ENCODE peak calls at places on chromosomes 3 and 15, in five cellular contexts. V is left ventricle myocardium inferior, D is GM23338, J is osteoblast, H is fibroblast of lung. Z is an unnamed sample. For H3K4me1, the result is how much of the 10 kb centered on the place peaks cover.

GRCh38 chr3:23895181-23895580 is 21.6 kb downstream of the NKIRAS1 start:
- DNase-seq in V (no peak), D (no peak), J (no peak), H (no peak), Z (no peak)

GRCh38 chr3:134103470-134103869 is 73.7 kb upstream of the SLCO2A1 start:
- DNase-seq in V (no peak), D (no peak), J (no peak), H (no peak), Z (no peak)

GRCh38 chr15:66905954-66906353 is 159.4 kb upstream of the SMAD3 start:
- DNase-seq in V (no peak), D (peak), J (no peak), H (no peak), Z (no peak)

GRCh38 chr15:82306791-82307713 is 42.2 kb downstream of the GOLGA6L10 start:
- DNase-seq in V (no peak), D (peak), J (no peak), H (no peak), Z (no peak)

GRCh38 chr3:101261506-101261905 is 58.9 kb downstream of the IMPG2 start:
- DNase-seq in V (no peak), D (no peak), J (no peak), H (peak), Z (no peak)

GRCh38 chr3:186496635-186497034 is 47.5 kb downstream of the CRYGS start:
- DNase-seq in V (no peak), D (no peak), J (no peak), H (no peak), Z (no peak)

GRCh38 chr15:67049351-67050044 is 15.9 kb upstream of the SMAD3 start:
- DNase-seq in V (no peak), D (no peak), J (no peak), H (peak), Z (no peak)

GRCh38 chr3:41853495-41853894 is 108.4 kb downstream of the ULK4 start:
- DNase-seq in V (no peak), D (no peak), J (no peak), H (peak), Z (no peak)

GRCh38 chr3:14174483-14174882 is 3.9 kb downstream of the XPC start:
- DNase-seq in V (no peak), D (no peak), J (no peak), H (peak), Z (no peak)

GRCh38 chr3:189458536-189458935 is 172.7 kb upstream of the TP63 start:
- DNase-seq in V (no peak), D (no peak), J (no peak), H (peak), Z (no peak)

GRCh38 chr15:74382004-74382816 is 14.8 kb upstream of the CYP11A1 start:
- DNase-seq in V (peak), D (peak), J (peak), H (peak), Z (peak)
- H3K4me1 ChIP-seq in V (under half), D (under half), J (under half), H (under half), Z (under half)

DNA sequence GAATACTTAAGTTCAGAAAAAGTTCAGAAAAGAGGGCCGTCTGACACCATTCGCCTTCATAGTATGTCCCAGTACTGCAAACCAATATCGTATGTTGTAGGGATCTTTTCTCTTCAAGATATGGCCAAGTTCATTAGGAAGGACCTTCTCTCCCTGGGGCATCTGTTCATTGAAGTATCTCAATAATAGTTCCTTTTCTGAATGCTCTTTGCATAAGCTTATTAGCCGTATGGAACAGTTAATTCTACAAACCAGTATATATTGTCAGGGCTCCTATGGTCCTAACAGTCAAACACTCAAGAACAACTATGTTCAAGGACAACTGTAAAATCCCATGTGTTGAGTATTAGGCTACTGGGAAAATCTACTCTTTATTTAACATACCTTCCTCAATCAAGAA is 203.1 kb downstream of the KLHL25 start:
- DNase-seq in V (no peak), D (no peak), J (no peak), H (no peak), Z (no peak)
- H3K4me1 ChIP-seq in V (half or more), D (under half), J (under half), H (under half), Z (under half)

GRCh38 chr3:58048301-58048700 is 40.1 kb downstream of the FLNB start:
- DNase-seq in V (peak), D (no peak), J (no peak), H (peak), Z (no peak)
- H3K4me1 ChIP-seq in V (half or more), D (half or more), J (half or more), H (half or more), Z (half or more)

GRCh38 chr3:172311217-172311616 is 137.0 kb downstream of the GHSR start:
- DNase-seq in V (no peak), D (no peak), J (no peak), H (no peak), Z (no peak)
- H3K4me1 ChIP-seq in V (half or more), D (under half), J (under half), H (under half), Z (under half)

DNA sequence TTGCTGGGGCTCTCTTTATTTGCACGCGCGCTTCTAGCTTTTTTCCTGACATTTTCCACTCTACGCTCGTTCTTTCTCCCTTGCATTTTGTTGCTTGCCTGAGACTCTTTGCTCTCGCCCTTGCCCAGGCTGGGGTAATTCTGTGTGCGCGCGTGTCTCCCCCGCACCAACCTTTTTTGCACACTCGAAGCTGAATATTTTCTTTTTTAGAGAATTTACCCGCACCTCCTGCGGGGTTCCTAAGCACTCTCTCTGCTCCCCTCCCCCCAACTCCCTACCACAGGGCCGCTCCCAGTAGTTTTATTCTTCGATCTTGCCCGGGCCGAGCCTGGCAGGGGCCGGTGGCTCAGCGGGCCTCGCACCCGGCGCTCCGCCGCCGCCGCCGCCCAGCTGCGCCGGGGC is 732 bp downstream of the FAM43A start:
- DNase-seq in V (no peak), D (peak), J (peak), H (no peak), Z (no peak)
- H3K4me1 ChIP-seq in V (half or more), D (under half), J (under half), H (under half), Z (under half)